ENCODE peak calls at places on chromosomes 12 and 14, in ten cellular contexts. Y, S, D, Z, L, N, K, U, C and Q are unnamed samples. For H3K9me3, H3K4me1 and H3K36me3, the result is how much of the 10 kb centered on the place peaks cover.

GRCh38 chr12:52346596-52346995 is 20.7 kb downstream of the KRT85 start:
- DNase-seq in Y (no peak), S (no peak), D (no peak), Z (no peak), L (no peak), N (no peak), K (no peak), U (peak), C (no peak), Q (no peak)

GRCh38 chr12:52279683-52280318 is 5.4 kb downstream of the KRT86 start:
- DNase-seq in Y (peak), S (no peak), D (peak), Z (no peak), L (peak), N (peak), K (no peak), U (no peak), C (no peak), Q (no peak)

GRCh38 chr14:42224053-42224888 is 617.6 kb downstream of the LRFN5 start:
- DNase-seq in Y (peak), S (peak), D (no peak), Z (no peak), L (peak), N (peak), K (peak), U (peak), C (peak), Q (no peak)

GRCh38 chr14:95156765-95157194 is 549 bp downstream of the DICER1 start:
- DNase-seq in Y (no peak), S (no peak), D (no peak), Z (no peak), L (peak), N (peak), K (peak), U (peak), C (peak), Q (peak)

GRCh38 chr12:124554429-124555029 is 12.9 kb downstream of the NCOR2 start:
- DNase-seq in Y (no peak), S (no peak), D (no peak), Z (peak), L (no peak), N (no peak), K (no peak), U (no peak), C (no peak), Q (no peak)

GRCh38 chr12:102061096-102061555 is 665 bp downstream of the WASHC3 start:
- DNase-seq in Y (no peak), S (no peak), D (no peak), Z (no peak), L (peak), N (peak), K (peak), U (no peak), C (no peak), Q (no peak)

GRCh38 chr12:3076730-3077571 is at the start of gene TSPAN9:
- DNase-seq in Y (peak), S (peak), D (peak), Z (peak), L (peak), N (peak), K (peak), U (peak), C (peak), Q (peak)

GRCh38 chr12:31724597-31724996 is 4.2 kb downstream of the AMN1 start:
- DNase-seq in Y (no peak), S (no peak), D (no peak), Z (no peak), L (no peak), N (no peak), K (no peak), U (no peak), C (no peak), Q (no peak)

GRCh38 chr12:120276734-120277133 is 11.2 kb upstream of the PXN start:
- DNase-seq in Y (no peak), S (no peak), D (no peak), Z (no peak), L (no peak), N (peak), K (no peak), U (no peak), C (no peak), Q (no peak)

GRCh38 chr14:92599786-92600185 is 86.2 kb downstream of the RIN3 start:
- DNase-seq in Y (no peak), S (no peak), D (no peak), Z (no peak), L (peak), N (no peak), K (no peak), U (no peak), C (no peak), Q (no peak)

GRCh38 chr12:93710574-93710926 is 33.4 kb downstream of the CRADD start:
- DNase-seq in Y (no peak), S (no peak), D (no peak), Z (no peak), L (no peak), N (no peak), K (no peak), U (no peak), C (no peak), Q (no peak)

GRCh38 chr12:12209043-12209442 is 57.8 kb downstream of the LRP6 start:
- DNase-seq in Y (peak), S (no peak), D (no peak), Z (no peak), L (no peak), N (peak), K (peak), U (no peak), C (no peak), Q (no peak)

GRCh38 chr14:50542941-50543418 is 10.6 kb upstream of the MAP4K5 start:
- DNase-seq in Y (peak), S (peak), D (no peak), Z (peak), L (peak), N (peak), K (peak), U (peak), C (peak), Q (no peak)

GRCh38 chr12:124323771-124324530 is 29.1 kb downstream of the RFLNA start:
- DNase-seq in Y (peak), S (no peak), D (no peak), Z (no peak), L (peak), N (peak), K (no peak), U (no peak), C (no peak), Q (no peak)

GRCh38 chr14:50601405-50601804 is 41.5 kb downstream of the ATL1 start:
- DNase-seq in Y (peak), S (no peak), D (no peak), Z (no peak), L (peak), N (peak), K (no peak), U (no peak), C (no peak), Q (no peak)

GRCh38 chr12:131369094-131369845 is 341.6 kb upstream of the SFSWAP start:
- DNase-seq in Y (no peak), S (no peak), D (no peak), Z (no peak), L (no peak), N (no peak), K (no peak), U (no peak), C (no peak), Q (no peak)

GRCh38 chr12:99128246-99128645 is 483.2 kb downstream of the APAF1 start:
- DNase-seq in Y (no peak), S (no peak), D (no peak), Z (no peak), L (no peak), N (no peak), K (no peak), U (no peak), C (no peak), Q (no peak)

GRCh38 chr14:54192610-54193009 is 204.2 kb upstream of the CDKN3 start:
- DNase-seq in Y (no peak), S (no peak), D (no peak), Z (no peak), L (no peak), N (no peak), K (no peak), U (no peak), C (no peak), Q (no peak)

GRCh38 chr12:11727133-11727664 is 77.7 kb downstream of the ETV6 start:
- DNase-seq in Y (no peak), S (no peak), D (no peak), Z (peak), L (no peak), N (no peak), K (no peak), U (no peak), C (no peak), Q (no peak)

GRCh38 chr12:133080619-133081407 is at the start of gene ZNF140:
- DNase-seq in Y (peak), S (peak), D (peak), Z (no peak), L (peak), N (peak), K (peak), U (peak), C (peak), Q (peak)

GRCh38 chr12:133080051-133080618 is 588 bp upstream of the ZNF140 start:
- DNase-seq in Y (peak), S (peak), D (peak), Z (peak), L (peak), N (peak), K (peak), U (peak), C (peak), Q (peak)

GRCh38 chr12:133083345-133083744 is 2.6 kb downstream of the ZNF140 start:
- DNase-seq in Y (no peak), S (no peak), D (no peak), Z (no peak), L (no peak), N (no peak), K (no peak), U (no peak), C (no peak), Q (no peak)

GRCh38 chr12:133081408-133081806 is 684 bp downstream of the ZNF140 start:
- DNase-seq in Y (no peak), S (no peak), D (no peak), Z (no peak), L (no peak), N (no peak), K (peak), U (peak), C (no peak), Q (no peak)
- H3K9me3 ChIP-seq in Y (under half), S (under half), D (half or more), Z (half or more), L (under half), N (half or more), K (half or more), U (under half), C (under half), Q (half or more)

GRCh38 chr12:117513353-117513752 is 151.9 kb upstream of the NOS1 start:
- DNase-seq in Y (no peak), S (no peak), D (no peak), Z (no peak), L (no peak), N (no peak), K (no peak), U (no peak), C (no peak), Q (no peak)

GRCh38 chr12:117516034-117516433 is 154.6 kb upstream of the NOS1 start:
- DNase-seq in Y (no peak), S (no peak), D (no peak), Z (no peak), L (no peak), N (no peak), K (no peak), U (no peak), C (no peak), Q (no peak)

GRCh38 chr12:117518594-117519270 is 157.3 kb upstream of the NOS1 start:
- DNase-seq in Y (peak), S (no peak), D (peak), Z (no peak), L (peak), N (peak), K (peak), U (peak), C (no peak), Q (no peak)

GRCh38 chr12:117508468-117508867 is 147.0 kb upstream of the NOS1 start:
- DNase-seq in Y (no peak), S (no peak), D (no peak), Z (no peak), L (no peak), N (no peak), K (no peak), U (no peak), C (no peak), Q (no peak)

DNA sequence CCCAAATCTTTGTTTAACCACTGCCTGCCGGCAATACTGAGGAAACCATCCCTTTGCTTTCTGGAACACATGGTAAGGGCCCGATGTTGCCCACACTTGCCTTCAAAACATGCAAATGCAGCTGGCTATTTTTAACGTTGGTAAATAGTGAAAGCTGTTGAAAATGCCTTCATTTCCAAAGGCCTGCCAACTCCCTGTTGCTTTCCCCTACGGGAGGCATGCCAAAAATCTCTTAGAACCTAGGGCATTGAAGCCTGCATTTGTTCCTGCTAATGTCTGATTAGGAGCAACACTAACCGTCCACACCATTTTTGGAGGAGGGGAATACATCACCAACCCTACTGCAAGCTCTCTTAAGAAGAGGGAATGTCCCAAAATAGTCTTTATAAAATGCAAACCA is 152.6 kb upstream of the NOS1 start:
- DNase-seq in Y (no peak), S (no peak), D (no peak), Z (no peak), L (no peak), N (no peak), K (no peak), U (no peak), C (no peak), Q (no peak)
- H3K4me1 ChIP-seq in Y (under half), S (under half), D (under half), Z (under half), L (under half), N (under half), K (under half), U (under half), C (under half), Q (under half)

GRCh38 chr14:21086908-21087293 is 11.6 kb downstream of the ZNF219 start:
- DNase-seq in Y (no peak), S (no peak), D (no peak), Z (no peak), L (no peak), N (no peak), K (no peak), U (no peak), C (no peak), Q (no peak)
- H3K36me3 ChIP-seq in Y (under half), S (half or more), D (under half), Z (under half), L (under half), N (under half), K (under half), U (under half), C (under half), Q (half or more)

DNA sequence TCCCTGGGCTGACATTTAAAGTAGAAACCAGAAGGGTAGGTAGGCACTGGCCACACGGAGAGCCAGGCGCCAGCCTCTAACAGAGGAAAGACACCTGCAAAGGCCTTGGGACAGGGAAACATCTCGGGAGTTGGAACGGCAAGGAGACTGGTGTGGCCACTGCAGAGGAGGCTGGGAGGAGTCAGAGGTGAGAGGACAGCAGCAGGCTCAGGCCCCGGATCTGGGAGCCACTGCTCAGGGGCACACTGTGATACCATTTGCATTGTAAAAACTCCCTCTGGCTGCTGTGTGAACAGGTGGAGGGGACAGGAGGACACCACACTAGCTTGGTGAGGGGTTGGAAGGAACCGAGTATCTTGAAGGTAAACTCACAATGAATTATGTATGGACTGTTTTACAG is 2.7 kb downstream of the ANHX start:
- DNase-seq in Y (no peak), S (no peak), D (no peak), Z (no peak), L (no peak), N (no peak), K (no peak), U (no peak), C (no peak), Q (no peak)
- H3K9me3 ChIP-seq in Y (under half), S (half or more), D (half or more), Z (under half), L (under half), N (under half), K (half or more), U (under half), C (under half), Q (under half)